ENCODE peak calls at places on chromosomes 6 and 20, in four cellular contexts. C, K, E and Y are unnamed samples.
A peak's percentile ranks its signal among the peaks of the same experiment; 100 is the strongest.

GRCh38 chr20:36848078-36848660 is 27.8 kb upstream of the TLDC2 start:
- DNase-seq in C (no peak), K (peak; percentile 92), E (no peak), Y (peak; percentile 86)

GRCh38 chr6:42101186-42101657 is 41.2 kb downstream of the C6orf132 start:
- DNase-seq in C (no peak), K (no peak), E (no peak), Y (no peak)

GRCh38 chr20:401682-402495 is 6.2 kb upstream of the RBCK1 start:
- DNase-seq in C (no peak), K (peak; percentile 67), E (no peak), Y (no peak)

GRCh38 chr20:50583422-50584150 is 73.4 kb downstream of the PTPN1 start:
- DNase-seq in C (no peak), K (no peak), E (no peak), Y (no peak)

GRCh38 chr20:36604952-36605308 is 649 bp upstream of the RAB5IF start:
- DNase-seq in C (peak; percentile 66), K (no peak), E (peak; percentile 26), Y (no peak)

GRCh38 chr20:37349517-37350491 is 3.9 kb downstream of the SRC start:
- DNase-seq in C (no peak), K (no peak), E (peak; percentile 13), Y (peak; percentile 54)

GRCh38 chr6:154895841-154896240 is 99.3 kb upstream of the TIAM2 start:
- DNase-seq in C (no peak), K (no peak), E (no peak), Y (no peak)

GRCh38 chr6:90263653-90264052 is 33.0 kb downstream of the BACH2 start:
- DNase-seq in C (no peak), K (peak; percentile 10), E (no peak), Y (no peak)

GRCh38 chr6:140138311-140138994 is 764.0 kb upstream of the CITED2 start:
- DNase-seq in C (no peak), K (no peak), E (no peak), Y (peak; percentile 8)

GRCh38 chr6:6319947-6320811 is at the start of gene F13A1:
- DNase-seq in C (peak; percentile 68), K (no peak), E (no peak), Y (no peak)